ENCODE peak calls at places on chromosomes 2 and 18, in six cellular contexts. One of them, this sample, is unnamed.

GRCh38 chr2:122083256-122084048 is 328.0 kb downstream of the TSN start:
- DNase-seq in NCI-H2171 treated with DMSO at 0.1 percent for 48 hours: no peak
- DNase-seq in HS-27A: no peak
- DNase-seq in endodermal cell: no peak
- DNase-seq in naive thymus-derived CD8-positive, alpha-beta T cell: no peak
- DNase-seq in endothelial cell: no peak
- DNase-seq in this sample: no peak

GRCh38 chr18:49934457-49934856 is 121.1 kb upstream of the ACAA2 start:
- DNase-seq in endothelial cell: no peak
- DNase-seq in naive thymus-derived CD8-positive, alpha-beta T cell: no peak
- DNase-seq in HS-27A: no peak
- DNase-seq in endodermal cell: no peak
- DNase-seq in NCI-H2171 treated with DMSO at 0.1 percent for 48 hours: peak
- DNase-seq in this sample: no peak

GRCh38 chr2:96895709-96896651 is 26.1 kb upstream of the SEMA4C start:
- DNase-seq in naive thymus-derived CD8-positive, alpha-beta T cell: no peak
- DNase-seq in endodermal cell: peak
- DNase-seq in HS-27A: no peak
- DNase-seq in NCI-H2171 treated with DMSO at 0.1 percent for 48 hours: peak
- DNase-seq in endothelial cell: no peak
- DNase-seq in this sample: no peak

GRCh38 chr2:128504242-128505149 is 185.8 kb upstream of the HS6ST1 start:
- DNase-seq in naive thymus-derived CD8-positive, alpha-beta T cell: no peak
- DNase-seq in NCI-H2171 treated with DMSO at 0.1 percent for 48 hours: peak
- DNase-seq in endothelial cell: no peak
- DNase-seq in HS-27A: no peak
- DNase-seq in endodermal cell: peak
- DNase-seq in this sample: no peak

GRCh38 chr18:23845988-23846630 is 156.9 kb downstream of the LAMA3 start:
- DNase-seq in naive thymus-derived CD8-positive, alpha-beta T cell: no peak
- DNase-seq in endodermal cell: no peak
- DNase-seq in endothelial cell: no peak
- DNase-seq in HS-27A: no peak
- DNase-seq in NCI-H2171 treated with DMSO at 0.1 percent for 48 hours: no peak
- DNase-seq in this sample: no peak

GRCh38 chr2:21282515-21282898 is 158.7 kb downstream of the TDRD15 start:
- DNase-seq in NCI-H2171 treated with DMSO at 0.1 percent for 48 hours: no peak
- DNase-seq in HS-27A: no peak
- DNase-seq in endothelial cell: no peak
- DNase-seq in endodermal cell: no peak
- DNase-seq in naive thymus-derived CD8-positive, alpha-beta T cell: no peak
- DNase-seq in this sample: no peak

GRCh38 chr2:138632066-138632465 is 130.5 kb downstream of the SPOPL start:
- DNase-seq in NCI-H2171 treated with DMSO at 0.1 percent for 48 hours: no peak
- DNase-seq in HS-27A: no peak
- DNase-seq in endothelial cell: no peak
- DNase-seq in endodermal cell: no peak
- DNase-seq in naive thymus-derived CD8-positive, alpha-beta T cell: no peak
- DNase-seq in this sample: no peak

GRCh38 chr2:140565756-140566155 is 1565.1 kb downstream of the LRP1B start:
- DNase-seq in HS-27A: no peak
- DNase-seq in endothelial cell: no peak
- DNase-seq in naive thymus-derived CD8-positive, alpha-beta T cell: no peak
- DNase-seq in NCI-H2171 treated with DMSO at 0.1 percent for 48 hours: no peak
- DNase-seq in endodermal cell: peak
- DNase-seq in this sample: no peak

GRCh38 chr2:237291138-237291792 is 122.7 kb downstream of the COL6A3 start:
- DNase-seq in endodermal cell: no peak
- DNase-seq in HS-27A: no peak
- DNase-seq in endothelial cell: no peak
- DNase-seq in NCI-H2171 treated with DMSO at 0.1 percent for 48 hours: peak
- DNase-seq in naive thymus-derived CD8-positive, alpha-beta T cell: peak
- DNase-seq in this sample: peak

GRCh38 chr2:3200420-3200939 is 177.1 kb downstream of the EIPR1 start:
- DNase-seq in HS-27A: no peak
- DNase-seq in NCI-H2171 treated with DMSO at 0.1 percent for 48 hours: no peak
- DNase-seq in endothelial cell: no peak
- DNase-seq in endodermal cell: no peak
- DNase-seq in naive thymus-derived CD8-positive, alpha-beta T cell: no peak
- DNase-seq in this sample: no peak

GRCh38 chr2:26846881-26847662 is 860 bp upstream of the DPYSL5 start:
- DNase-seq in endothelial cell: no peak
- DNase-seq in HS-27A: no peak
- DNase-seq in naive thymus-derived CD8-positive, alpha-beta T cell: no peak
- DNase-seq in endodermal cell: no peak
- DNase-seq in NCI-H2171 treated with DMSO at 0.1 percent for 48 hours: no peak
- DNase-seq in this sample: no peak

GRCh38 chr2:86225581-86225980 is 26.3 kb downstream of the MRPL35 start:
- DNase-seq in endodermal cell: no peak
- DNase-seq in endothelial cell: no peak
- DNase-seq in HS-27A: no peak
- DNase-seq in NCI-H2171 treated with DMSO at 0.1 percent for 48 hours: no peak
- DNase-seq in naive thymus-derived CD8-positive, alpha-beta T cell: peak
- DNase-seq in this sample: no peak

GRCh38 chr2:4175343-4175742 is 472.0 kb downstream of the DCDC2C start:
- DNase-seq in endothelial cell: no peak
- DNase-seq in endodermal cell: no peak
- DNase-seq in HS-27A: no peak
- DNase-seq in NCI-H2171 treated with DMSO at 0.1 percent for 48 hours: no peak
- DNase-seq in naive thymus-derived CD8-positive, alpha-beta T cell: no peak
- DNase-seq in this sample: no peak

GRCh38 chr2:119174993-119175347 is 16.4 kb upstream of the C1QL2 start:
- DNase-seq in HS-27A: no peak
- DNase-seq in NCI-H2171 treated with DMSO at 0.1 percent for 48 hours: no peak
- DNase-seq in naive thymus-derived CD8-positive, alpha-beta T cell: no peak
- DNase-seq in endothelial cell: no peak
- DNase-seq in endodermal cell: no peak
- DNase-seq in this sample: no peak

GRCh38 chr18:54679318-54680149 is 88.5 kb downstream of the DYNAP start:
- DNase-seq in naive thymus-derived CD8-positive, alpha-beta T cell: no peak
- DNase-seq in endothelial cell: no peak
- DNase-seq in HS-27A: peak
- DNase-seq in endodermal cell: no peak
- DNase-seq in NCI-H2171 treated with DMSO at 0.1 percent for 48 hours: peak
- DNase-seq in this sample: no peak

GRCh38 chr18:35479911-35480586 is 17.7 kb downstream of the INO80C start:
- DNase-seq in naive thymus-derived CD8-positive, alpha-beta T cell: no peak
- DNase-seq in endodermal cell: no peak
- DNase-seq in endothelial cell: no peak
- DNase-seq in NCI-H2171 treated with DMSO at 0.1 percent for 48 hours: no peak
- DNase-seq in HS-27A: no peak
- DNase-seq in this sample: no peak

GRCh38 chr2:101047774-101048173 is 45.7 kb downstream of the RPL31 start:
- DNase-seq in NCI-H2171 treated with DMSO at 0.1 percent for 48 hours: no peak
- DNase-seq in endodermal cell: no peak
- DNase-seq in naive thymus-derived CD8-positive, alpha-beta T cell: no peak
- DNase-seq in endothelial cell: no peak
- DNase-seq in HS-27A: no peak
- DNase-seq in this sample: no peak

GRCh38 chr2:230403746-230404145 is 12.3 kb upstream of the SP100 start:
- DNase-seq in naive thymus-derived CD8-positive, alpha-beta T cell: no peak
- DNase-seq in endodermal cell: no peak
- DNase-seq in endothelial cell: no peak
- DNase-seq in NCI-H2171 treated with DMSO at 0.1 percent for 48 hours: no peak
- DNase-seq in HS-27A: no peak
- DNase-seq in this sample: no peak

GRCh38 chr2:175036582-175037018 is 31.4 kb upstream of the CHN1 start:
- DNase-seq in HS-27A: no peak
- DNase-seq in endodermal cell: no peak
- DNase-seq in naive thymus-derived CD8-positive, alpha-beta T cell: peak
- DNase-seq in endothelial cell: no peak
- DNase-seq in NCI-H2171 treated with DMSO at 0.1 percent for 48 hours: peak
- DNase-seq in this sample: no peak

GRCh38 chr2:151379191-151379590 is 21.8 kb downstream of the TNFAIP6 start:
- DNase-seq in NCI-H2171 treated with DMSO at 0.1 percent for 48 hours: no peak
- DNase-seq in naive thymus-derived CD8-positive, alpha-beta T cell: peak
- DNase-seq in endothelial cell: no peak
- DNase-seq in HS-27A: no peak
- DNase-seq in endodermal cell: no peak
- DNase-seq in this sample: no peak

This sample was measured in T1000.